ENCODE peak calls at places on chromosomes 2 and 18, in ten cellular contexts. One of them, this sample, is unnamed. For H3K4me1, the result is how much of the 10 kb centered on the place peaks cover.

GRCh38 chr18:78725426-78725825 is 254.2 kb upstream of the SALL3 start:
- DNase-seq in DND-41: no peak
- DNase-seq in heart left ventricle: no peak
- DNase-seq in psoas muscle: no peak
- DNase-seq in A549: no peak
- DNase-seq in OCI-LY7: no peak
- DNase-seq in mesendoderm: no peak
- DNase-seq in body of pancreas: no peak
- DNase-seq in hepatocyte: no peak
- DNase-seq in neuronal stem cell: no peak
- DNase-seq in this sample: no peak

GRCh38 chr2:8517850-8518480 is 163.9 kb upstream of the ID2 start:
- DNase-seq in hepatocyte: no peak
- DNase-seq in neuronal stem cell: peak
- DNase-seq in DND-41: no peak
- DNase-seq in heart left ventricle: no peak
- DNase-seq in psoas muscle: no peak
- DNase-seq in mesendoderm: no peak
- DNase-seq in OCI-LY7: no peak
- DNase-seq in A549: no peak
- DNase-seq in body of pancreas: no peak
- DNase-seq in this sample: no peak

GRCh38 chr2:235212501-235212900 is 260.7 kb downstream of the SH3BP4 start:
- DNase-seq in heart left ventricle: no peak
- DNase-seq in A549: no peak
- DNase-seq in hepatocyte: no peak
- DNase-seq in neuronal stem cell: no peak
- DNase-seq in psoas muscle: no peak
- DNase-seq in OCI-LY7: no peak
- DNase-seq in body of pancreas: no peak
- DNase-seq in DND-41: no peak
- DNase-seq in mesendoderm: no peak
- DNase-seq in this sample: no peak

GRCh38 chr2:8202139-8202538 is 479.7 kb upstream of the ID2 start:
- DNase-seq in DND-41: no peak
- DNase-seq in mesendoderm: no peak
- DNase-seq in neuronal stem cell: no peak
- DNase-seq in hepatocyte: no peak
- DNase-seq in psoas muscle: no peak
- DNase-seq in body of pancreas: no peak
- DNase-seq in heart left ventricle: no peak
- DNase-seq in OCI-LY7: peak
- DNase-seq in A549: no peak
- DNase-seq in this sample: no peak

GRCh38 chr2:182628901-182629300 is 87.2 kb upstream of the DNAJC10 start:
- DNase-seq in mesendoderm: no peak
- DNase-seq in OCI-LY7: no peak
- DNase-seq in neuronal stem cell: no peak
- DNase-seq in body of pancreas: no peak
- DNase-seq in heart left ventricle: no peak
- DNase-seq in psoas muscle: no peak
- DNase-seq in hepatocyte: no peak
- DNase-seq in DND-41: no peak
- DNase-seq in A549: no peak
- DNase-seq in this sample: no peak

GRCh38 chr2:24632175-24632574 is 141.1 kb downstream of the NCOA1 start:
- DNase-seq in hepatocyte: no peak
- DNase-seq in A549: no peak
- DNase-seq in mesendoderm: no peak
- DNase-seq in DND-41: no peak
- DNase-seq in neuronal stem cell: no peak
- DNase-seq in OCI-LY7: no peak
- DNase-seq in psoas muscle: no peak
- DNase-seq in body of pancreas: no peak
- DNase-seq in heart left ventricle: no peak
- DNase-seq in this sample: no peak

GRCh38 chr2:102001767-102002142 is 10.0 kb downstream of the IL1R2 start:
- DNase-seq in hepatocyte: no peak
- DNase-seq in mesendoderm: no peak
- DNase-seq in OCI-LY7: no peak
- DNase-seq in DND-41: no peak
- DNase-seq in body of pancreas: no peak
- DNase-seq in psoas muscle: no peak
- DNase-seq in A549: no peak
- DNase-seq in heart left ventricle: no peak
- DNase-seq in neuronal stem cell: no peak
- DNase-seq in this sample: no peak

GRCh38 chr2:9663008-9663879 is 32.4 kb upstream of the YWHAQ start:
- DNase-seq in mesendoderm: no peak
- DNase-seq in body of pancreas: no peak
- DNase-seq in A549: no peak
- DNase-seq in hepatocyte: no peak
- DNase-seq in DND-41: no peak
- DNase-seq in neuronal stem cell: no peak
- DNase-seq in OCI-LY7: no peak
- DNase-seq in heart left ventricle: no peak
- DNase-seq in psoas muscle: no peak
- DNase-seq in this sample: no peak

GRCh38 chr18:7856733-7857132 is 289.6 kb downstream of the PTPRM start:
- DNase-seq in body of pancreas: no peak
- DNase-seq in heart left ventricle: no peak
- DNase-seq in mesendoderm: peak
- DNase-seq in neuronal stem cell: no peak
- DNase-seq in DND-41: no peak
- DNase-seq in A549: no peak
- DNase-seq in psoas muscle: no peak
- DNase-seq in OCI-LY7: no peak
- DNase-seq in hepatocyte: peak
- DNase-seq in this sample: no peak

GRCh38 chr2:21251216-21251971 is 127.6 kb downstream of the TDRD15 start:
- DNase-seq in neuronal stem cell: no peak
- DNase-seq in body of pancreas: no peak
- DNase-seq in OCI-LY7: no peak
- DNase-seq in DND-41: no peak
- DNase-seq in mesendoderm: peak
- DNase-seq in hepatocyte: peak
- DNase-seq in psoas muscle: no peak
- DNase-seq in A549: no peak
- DNase-seq in heart left ventricle: no peak
- DNase-seq in this sample: no peak

GRCh38 chr2:136143603-136144451 is 25.9 kb upstream of the CXCR4 start:
- DNase-seq in hepatocyte: no peak
- DNase-seq in DND-41: no peak
- DNase-seq in mesendoderm: no peak
- DNase-seq in body of pancreas: no peak
- DNase-seq in heart left ventricle: no peak
- DNase-seq in A549: no peak
- DNase-seq in neuronal stem cell: no peak
- DNase-seq in psoas muscle: no peak
- DNase-seq in OCI-LY7: no peak
- DNase-seq in this sample: no peak

GRCh38 chr2:20429528-20429927 is 17.3 kb upstream of the RHOB start:
- DNase-seq in neuronal stem cell: no peak
- DNase-seq in mesendoderm: no peak
- DNase-seq in hepatocyte: no peak
- DNase-seq in A549: no peak
- DNase-seq in psoas muscle: no peak
- DNase-seq in DND-41: no peak
- DNase-seq in body of pancreas: no peak
- DNase-seq in OCI-LY7: peak
- DNase-seq in heart left ventricle: peak
- DNase-seq in this sample: no peak

GRCh38 chr2:73764945-73765344 is 15.0 kb downstream of the DUSP11 start:
- DNase-seq in mesendoderm: no peak
- DNase-seq in psoas muscle: no peak
- DNase-seq in OCI-LY7: no peak
- DNase-seq in hepatocyte: no peak
- DNase-seq in A549: no peak
- DNase-seq in heart left ventricle: no peak
- DNase-seq in neuronal stem cell: no peak
- DNase-seq in DND-41: no peak
- DNase-seq in body of pancreas: no peak
- DNase-seq in this sample: no peak

GRCh38 chr2:134460583-134460998 is 206.7 kb downstream of the MGAT5 start:
- DNase-seq in A549: peak
- DNase-seq in DND-41: peak
- DNase-seq in hepatocyte: peak
- DNase-seq in neuronal stem cell: peak
- DNase-seq in OCI-LY7: peak
- DNase-seq in body of pancreas: peak
- DNase-seq in mesendoderm: peak
- DNase-seq in psoas muscle: no peak
- DNase-seq in heart left ventricle: peak
- DNase-seq in this sample: peak

GRCh38 chr2:144475044-144475443 is 44.9 kb downstream of the ZEB2 start:
- DNase-seq in A549: no peak
- DNase-seq in hepatocyte: no peak
- DNase-seq in body of pancreas: no peak
- DNase-seq in psoas muscle: no peak
- DNase-seq in DND-41: no peak
- DNase-seq in neuronal stem cell: no peak
- DNase-seq in mesendoderm: no peak
- DNase-seq in OCI-LY7: no peak
- DNase-seq in heart left ventricle: no peak
- DNase-seq in this sample: no peak
- H3K4me1 ChIP-seq in A549: under half
- H3K4me1 ChIP-seq in hepatocyte: under half
- H3K4me1 ChIP-seq in body of pancreas: under half
- H3K4me1 ChIP-seq in psoas muscle: under half
- H3K4me1 ChIP-seq in DND-41: under half
- H3K4me1 ChIP-seq in neuronal stem cell: under half
- H3K4me1 ChIP-seq in mesendoderm: under half
- H3K4me1 ChIP-seq in OCI-LY7: under half
- H3K4me1 ChIP-seq in heart left ventricle: half or more
- H3K4me1 ChIP-seq in this sample: under half

GRCh38 chr18:48319796-48320638 is 89.2 kb downstream of the ZBTB7C start:
- DNase-seq in psoas muscle: no peak
- DNase-seq in OCI-LY7: no peak
- DNase-seq in DND-41: no peak
- DNase-seq in body of pancreas: no peak
- DNase-seq in heart left ventricle: no peak
- DNase-seq in neuronal stem cell: no peak
- DNase-seq in mesendoderm: peak
- DNase-seq in hepatocyte: peak
- DNase-seq in A549: no peak
- DNase-seq in this sample: no peak
- H3K27ac ChIP-seq in psoas muscle: no peak
- H3K27ac ChIP-seq in OCI-LY7: no peak
- H3K27ac ChIP-seq in DND-41: no peak
- H3K27ac ChIP-seq in body of pancreas: no peak
- H3K27ac ChIP-seq in heart left ventricle: no peak
- H3K27ac ChIP-seq in neuronal stem cell: no peak
- H3K27ac ChIP-seq in mesendoderm: no peak
- H3K27ac ChIP-seq in hepatocyte: peak
- H3K27ac ChIP-seq in A549: peak
- H3K27ac ChIP-seq in this sample: no peak

GRCh38 chr18:77059294-77059916 is 73.2 kb downstream of the MBP start:
- DNase-seq in neuronal stem cell: no peak
- DNase-seq in mesendoderm: peak
- DNase-seq in heart left ventricle: no peak
- DNase-seq in psoas muscle: no peak
- DNase-seq in A549: peak
- DNase-seq in DND-41: peak
- DNase-seq in hepatocyte: peak
- DNase-seq in OCI-LY7: peak
- DNase-seq in body of pancreas: no peak
- DNase-seq in this sample: no peak

GRCh38 chr18:77056399-77057015 is 76.1 kb downstream of the MBP start:
- DNase-seq in body of pancreas: no peak
- DNase-seq in heart left ventricle: peak
- DNase-seq in psoas muscle: no peak
- DNase-seq in mesendoderm: peak
- DNase-seq in neuronal stem cell: no peak
- DNase-seq in hepatocyte: peak
- DNase-seq in DND-41: peak
- DNase-seq in A549: no peak
- DNase-seq in OCI-LY7: no peak
- DNase-seq in this sample: no peak

GRCh38 chr18:77055429-77056310 is 76.9 kb downstream of the MBP start:
- DNase-seq in psoas muscle: no peak
- DNase-seq in neuronal stem cell: no peak
- DNase-seq in A549: no peak
- DNase-seq in heart left ventricle: peak
- DNase-seq in hepatocyte: no peak
- DNase-seq in mesendoderm: no peak
- DNase-seq in DND-41: peak
- DNase-seq in body of pancreas: no peak
- DNase-seq in OCI-LY7: peak
- DNase-seq in this sample: no peak

GRCh38 chr18:77057043-77057442 is 75.5 kb downstream of the MBP start:
- DNase-seq in mesendoderm: no peak
- DNase-seq in body of pancreas: no peak
- DNase-seq in heart left ventricle: peak
- DNase-seq in hepatocyte: no peak
- DNase-seq in OCI-LY7: no peak
- DNase-seq in psoas muscle: peak
- DNase-seq in DND-41: peak
- DNase-seq in A549: no peak
- DNase-seq in neuronal stem cell: no peak
- DNase-seq in this sample: no peak

DNA sequence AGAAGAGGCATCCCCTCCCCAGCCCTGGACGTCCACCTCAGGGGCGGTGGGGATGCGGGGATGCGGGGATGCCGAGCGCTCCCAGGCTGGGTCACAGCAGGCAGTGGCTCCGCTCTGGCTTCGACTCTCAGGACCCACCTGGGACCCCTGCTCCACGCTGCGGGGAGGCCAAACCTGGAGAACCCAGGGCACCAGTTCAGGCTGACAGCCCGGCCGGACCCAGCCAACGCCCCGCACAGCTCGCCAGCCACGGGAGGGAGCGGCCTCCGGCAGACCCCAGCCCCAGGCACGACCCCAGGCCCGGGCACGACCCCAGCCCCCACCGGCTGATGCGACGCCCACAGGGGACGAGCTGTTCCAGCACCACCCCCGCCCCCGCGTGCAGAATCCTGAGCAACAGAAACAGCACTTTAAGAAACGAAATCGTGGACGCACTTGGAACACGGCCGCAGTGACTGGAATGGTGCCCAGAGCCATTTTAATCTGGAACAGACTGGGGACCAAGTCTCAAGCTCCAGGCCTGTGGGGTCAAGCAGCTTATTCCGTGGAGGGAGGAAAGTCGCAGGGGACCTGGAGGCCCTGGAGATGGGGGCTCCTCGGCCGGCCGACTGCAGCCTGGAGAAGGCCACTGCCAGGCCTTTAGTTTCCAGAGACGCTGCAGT is 74.3 kb downstream of the MBP start:
- DNase-seq in DND-41: no peak
- DNase-seq in mesendoderm: no peak
- DNase-seq in neuronal stem cell: no peak
- DNase-seq in OCI-LY7: no peak
- DNase-seq in heart left ventricle: peak
- DNase-seq in body of pancreas: no peak
- DNase-seq in hepatocyte: no peak
- DNase-seq in psoas muscle: peak
- DNase-seq in A549: no peak
- DNase-seq in this sample: no peak
- H3K4me1 ChIP-seq in DND-41: half or more
- H3K4me1 ChIP-seq in mesendoderm: under half
- H3K4me1 ChIP-seq in neuronal stem cell: under half
- H3K4me1 ChIP-seq in OCI-LY7: half or more
- H3K4me1 ChIP-seq in heart left ventricle: half or more
- H3K4me1 ChIP-seq in body of pancreas: half or more
- H3K4me1 ChIP-seq in hepatocyte: under half
- H3K4me1 ChIP-seq in psoas muscle: half or more
- H3K4me1 ChIP-seq in A549: under half
- H3K4me1 ChIP-seq in this sample: under half

GRCh38 chr18:11976882-11977281 is 4.4 kb upstream of the IMPA2 start:
- DNase-seq in heart left ventricle: no peak
- DNase-seq in neuronal stem cell: no peak
- DNase-seq in psoas muscle: no peak
- DNase-seq in OCI-LY7: no peak
- DNase-seq in body of pancreas: no peak
- DNase-seq in DND-41: no peak
- DNase-seq in A549: no peak
- DNase-seq in hepatocyte: no peak
- DNase-seq in mesendoderm: no peak
- DNase-seq in this sample: no peak
- H3K27ac ChIP-seq in heart left ventricle: no peak
- H3K27ac ChIP-seq in neuronal stem cell: no peak
- H3K27ac ChIP-seq in psoas muscle: no peak
- H3K27ac ChIP-seq in OCI-LY7: no peak
- H3K27ac ChIP-seq in body of pancreas: no peak
- H3K27ac ChIP-seq in DND-41: no peak
- H3K27ac ChIP-seq in A549: peak
- H3K27ac ChIP-seq in hepatocyte: peak
- H3K27ac ChIP-seq in mesendoderm: no peak
- H3K27ac ChIP-seq in this sample: no peak